ENCODE peak calls at places on chromosomes 6 and 20, in six cellular contexts. One of them, this sample, is unnamed.

GRCh38 chr20:25021336-25021735 is 28.8 kb upstream of the APMAP start:
- DNase-seq in fibroblast of mammary gland: no peak
- DNase-seq in astrocyte of the spinal cord: no peak
- DNase-seq in hepatocyte: no peak
- DNase-seq in endothelial cell: no peak
- DNase-seq in type B pancreatic cell: no peak
- DNase-seq in this sample: no peak

GRCh38 chr6:16803294-16804006 is 42.2 kb upstream of the ATXN1 start:
- DNase-seq in fibroblast of mammary gland: peak
- DNase-seq in hepatocyte: peak
- DNase-seq in endothelial cell: peak
- DNase-seq in astrocyte of the spinal cord: peak
- DNase-seq in type B pancreatic cell: peak
- DNase-seq in this sample: no peak

GRCh38 chr6:157555795-157556645 is 175.0 kb downstream of the ZDHHC14 start:
- DNase-seq in endothelial cell: no peak
- DNase-seq in astrocyte of the spinal cord: no peak
- DNase-seq in fibroblast of mammary gland: no peak
- DNase-seq in hepatocyte: no peak
- DNase-seq in type B pancreatic cell: no peak
- DNase-seq in this sample: no peak

GRCh38 chr20:14892782-14893181 is 555.4 kb upstream of the FLRT3 start:
- DNase-seq in astrocyte of the spinal cord: no peak
- DNase-seq in type B pancreatic cell: no peak
- DNase-seq in hepatocyte: no peak
- DNase-seq in endothelial cell: no peak
- DNase-seq in fibroblast of mammary gland: no peak
- DNase-seq in this sample: no peak

GRCh38 chr20:48760403-48760889 is 67.4 kb downstream of the PREX1 start:
- DNase-seq in endothelial cell: no peak
- DNase-seq in fibroblast of mammary gland: peak
- DNase-seq in hepatocyte: no peak
- DNase-seq in astrocyte of the spinal cord: peak
- DNase-seq in type B pancreatic cell: no peak
- DNase-seq in this sample: peak

GRCh38 chr20:7650081-7650480 is 290.2 kb downstream of the HAO1 start:
- DNase-seq in type B pancreatic cell: no peak
- DNase-seq in fibroblast of mammary gland: no peak
- DNase-seq in hepatocyte: no peak
- DNase-seq in astrocyte of the spinal cord: no peak
- DNase-seq in endothelial cell: no peak
- DNase-seq in this sample: no peak

GRCh38 chr6:169326067-169326799 is 72.6 kb upstream of the THBS2 start:
- DNase-seq in fibroblast of mammary gland: peak
- DNase-seq in astrocyte of the spinal cord: peak
- DNase-seq in endothelial cell: peak
- DNase-seq in type B pancreatic cell: no peak
- DNase-seq in hepatocyte: peak
- DNase-seq in this sample: no peak

GRCh38 chr20:31666258-31667042 is 28.7 kb downstream of the COX4I2 start:
- DNase-seq in hepatocyte: no peak
- DNase-seq in type B pancreatic cell: no peak
- DNase-seq in endothelial cell: no peak
- DNase-seq in fibroblast of mammary gland: peak
- DNase-seq in astrocyte of the spinal cord: no peak
- DNase-seq in this sample: no peak

GRCh38 chr20:62938105-62938888 is at the start of gene GID8:
- DNase-seq in hepatocyte: peak
- DNase-seq in type B pancreatic cell: no peak
- DNase-seq in endothelial cell: peak
- DNase-seq in fibroblast of mammary gland: peak
- DNase-seq in astrocyte of the spinal cord: peak
- DNase-seq in this sample: peak

GRCh38 chr6:44576132-44576601 is 188.7 kb downstream of the CDC5L start:
- DNase-seq in astrocyte of the spinal cord: peak
- DNase-seq in endothelial cell: no peak
- DNase-seq in type B pancreatic cell: no peak
- DNase-seq in fibroblast of mammary gland: peak
- DNase-seq in hepatocyte: no peak
- DNase-seq in this sample: no peak

GRCh38 chr6:2556761-2557160 is 194.0 kb downstream of the MYLK4 start:
- DNase-seq in fibroblast of mammary gland: no peak
- DNase-seq in endothelial cell: no peak
- DNase-seq in astrocyte of the spinal cord: no peak
- DNase-seq in hepatocyte: no peak
- DNase-seq in type B pancreatic cell: no peak
- DNase-seq in this sample: no peak

DNA sequence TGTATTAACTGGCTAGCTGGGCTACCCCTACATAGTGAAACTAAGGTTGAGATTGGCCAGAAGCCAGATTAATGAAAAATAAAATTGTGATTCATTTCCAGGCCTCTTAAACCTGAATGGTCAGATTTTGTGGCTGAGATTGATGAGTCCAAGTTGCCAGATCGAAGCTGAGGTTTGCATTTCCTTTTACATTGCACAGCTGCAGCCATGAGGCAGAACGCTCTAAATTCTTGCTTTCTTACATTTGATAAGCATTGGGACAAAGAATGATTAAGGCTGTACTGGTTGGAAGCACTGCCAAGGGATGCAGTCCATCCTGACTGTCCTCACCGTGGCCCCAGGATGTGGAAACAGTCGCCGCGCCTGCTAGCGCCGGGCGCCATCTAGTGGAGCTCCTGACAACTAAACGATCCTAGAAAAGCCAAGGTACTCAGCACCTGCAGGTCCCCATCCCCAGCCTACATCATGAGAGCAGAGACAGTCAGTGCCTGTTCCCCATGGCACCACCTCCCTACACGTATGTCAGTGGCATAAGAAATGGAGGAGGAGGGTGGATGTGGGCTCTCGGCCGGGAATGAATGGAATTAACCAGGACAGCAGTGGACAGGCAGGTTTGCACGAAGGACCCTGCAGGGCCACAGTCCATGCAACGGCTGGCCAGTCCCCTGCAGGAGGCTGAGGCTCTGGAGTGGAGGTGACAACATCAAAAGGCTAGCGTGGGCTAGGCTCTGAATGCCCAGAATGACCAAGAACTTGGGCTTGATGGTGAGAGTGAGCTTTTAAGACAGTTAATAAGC is 19.0 kb downstream of the PXDC1 start:
- DNase-seq in type B pancreatic cell: peak
- DNase-seq in fibroblast of mammary gland: peak
- DNase-seq in astrocyte of the spinal cord: peak
- DNase-seq in hepatocyte: peak
- DNase-seq in endothelial cell: peak
- DNase-seq in this sample: peak
- TF ChIP-seq CTCF in type B pancreatic cell: peak
- TF ChIP-seq CTCF in fibroblast of mammary gland: peak
- TF ChIP-seq CTCF in astrocyte of the spinal cord: peak
- TF ChIP-seq CTCF in hepatocyte: peak
- TF ChIP-seq CTCF in endothelial cell: peak
- TF ChIP-seq CTCF in this sample: peak

DNA sequence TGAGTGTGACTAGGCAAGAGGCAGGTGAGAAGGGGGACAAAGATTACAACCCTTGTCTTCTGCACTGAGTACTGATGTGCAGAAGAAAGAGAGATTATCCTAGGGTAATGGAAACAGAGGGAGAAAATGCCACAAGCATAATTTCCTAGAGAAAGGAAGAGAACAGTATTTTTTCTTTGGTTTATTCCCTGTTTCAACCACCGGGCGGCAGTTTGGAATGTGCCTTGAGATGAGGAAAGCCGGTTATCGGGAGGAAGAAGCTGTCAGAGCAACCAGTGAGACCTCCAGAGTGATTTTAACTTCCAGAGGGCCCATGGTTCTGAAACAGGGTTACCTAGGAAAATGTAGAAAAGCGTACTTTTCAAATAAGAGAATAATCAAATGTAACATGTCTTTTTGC is 121.4 kb downstream of the REV3L start:
- DNase-seq in astrocyte of the spinal cord: peak
- DNase-seq in type B pancreatic cell: no peak
- DNase-seq in fibroblast of mammary gland: peak
- DNase-seq in endothelial cell: peak
- DNase-seq in hepatocyte: peak
- DNase-seq in this sample: no peak
- TF ChIP-seq CTCF in astrocyte of the spinal cord: peak
- TF ChIP-seq CTCF in type B pancreatic cell: peak
- TF ChIP-seq CTCF in fibroblast of mammary gland: peak
- TF ChIP-seq CTCF in endothelial cell: peak
- TF ChIP-seq CTCF in hepatocyte: peak
- TF ChIP-seq CTCF in this sample: peak

DNA sequence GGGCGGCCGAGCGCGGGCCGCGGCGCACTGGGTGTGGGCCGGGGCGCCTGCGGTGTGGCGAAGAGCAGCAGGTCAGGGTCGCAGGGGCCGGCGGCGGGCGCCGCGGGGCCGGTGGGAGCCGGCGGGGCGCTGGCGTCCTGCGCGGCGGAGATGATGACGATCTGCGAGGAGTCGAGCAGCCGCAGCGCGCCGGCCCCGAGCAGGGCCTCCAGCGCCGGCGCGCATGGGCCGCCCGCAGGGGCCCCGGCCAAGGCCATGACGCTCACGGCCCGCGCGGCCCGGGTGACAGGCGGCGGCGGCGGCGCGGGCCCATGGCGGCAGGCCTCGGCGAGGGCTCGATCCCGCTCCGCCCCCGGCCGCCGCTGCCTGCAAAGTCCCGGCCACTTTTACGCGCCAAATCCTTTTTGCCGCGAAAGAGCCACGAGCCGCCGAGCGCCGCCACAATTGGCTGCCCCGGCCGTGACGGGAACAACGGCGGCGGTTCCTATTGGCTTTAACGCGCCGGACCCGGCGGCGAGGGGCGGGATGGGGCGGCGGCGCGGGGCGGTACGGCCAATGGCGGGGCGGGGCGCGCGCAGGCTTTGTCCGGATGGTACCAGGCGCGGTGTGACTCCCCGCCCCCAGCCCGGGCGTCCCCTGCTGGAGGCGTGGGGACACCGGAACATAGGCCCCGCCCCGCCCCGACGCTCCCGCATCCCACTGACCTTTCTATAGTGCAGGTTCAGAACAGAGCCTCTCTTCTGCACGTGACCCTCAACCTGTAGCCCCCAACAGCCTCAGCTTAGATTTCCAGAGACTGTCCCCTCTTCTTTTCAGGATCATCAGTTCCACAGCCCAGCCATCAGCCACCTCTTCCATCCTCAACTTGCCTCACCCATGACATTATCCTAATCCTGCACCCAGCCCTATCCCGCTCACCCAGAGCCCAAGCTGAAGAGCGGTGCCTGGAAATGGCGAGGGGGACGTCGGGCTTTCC is at the start of gene E2F1:
- DNase-seq in type B pancreatic cell: peak
- DNase-seq in hepatocyte: peak
- DNase-seq in endothelial cell: peak
- DNase-seq in astrocyte of the spinal cord: peak
- DNase-seq in fibroblast of mammary gland: peak
- DNase-seq in this sample: peak
- TF ChIP-seq CTCF in type B pancreatic cell: peak
- TF ChIP-seq CTCF in hepatocyte: peak
- TF ChIP-seq CTCF in endothelial cell: peak
- TF ChIP-seq CTCF in astrocyte of the spinal cord: peak
- TF ChIP-seq CTCF in fibroblast of mammary gland: no peak
- TF ChIP-seq CTCF in this sample: peak

GRCh38 chr6:100673641-100674040 is 207.5 kb downstream of the ASCC3 start:
- DNase-seq in hepatocyte: no peak
- DNase-seq in type B pancreatic cell: no peak
- DNase-seq in fibroblast of mammary gland: no peak
- DNase-seq in astrocyte of the spinal cord: no peak
- DNase-seq in endothelial cell: no peak
- DNase-seq in this sample: no peak

GRCh38 chr6:100677240-100677639 is 203.9 kb downstream of the ASCC3 start:
- DNase-seq in hepatocyte: no peak
- DNase-seq in endothelial cell: no peak
- DNase-seq in astrocyte of the spinal cord: no peak
- DNase-seq in fibroblast of mammary gland: no peak
- DNase-seq in type B pancreatic cell: no peak
- DNase-seq in this sample: no peak

GRCh38 chr6:100678027-100678426 is 203.1 kb downstream of the ASCC3 start:
- DNase-seq in type B pancreatic cell: no peak
- DNase-seq in endothelial cell: no peak
- DNase-seq in hepatocyte: no peak
- DNase-seq in fibroblast of mammary gland: peak
- DNase-seq in astrocyte of the spinal cord: peak
- DNase-seq in this sample: no peak
- TF ChIP-seq CTCF in type B pancreatic cell: peak
- TF ChIP-seq CTCF in endothelial cell: no peak
- TF ChIP-seq CTCF in hepatocyte: peak
- TF ChIP-seq CTCF in fibroblast of mammary gland: no peak
- TF ChIP-seq CTCF in astrocyte of the spinal cord: no peak
- TF ChIP-seq CTCF in this sample: no peak

DNA sequence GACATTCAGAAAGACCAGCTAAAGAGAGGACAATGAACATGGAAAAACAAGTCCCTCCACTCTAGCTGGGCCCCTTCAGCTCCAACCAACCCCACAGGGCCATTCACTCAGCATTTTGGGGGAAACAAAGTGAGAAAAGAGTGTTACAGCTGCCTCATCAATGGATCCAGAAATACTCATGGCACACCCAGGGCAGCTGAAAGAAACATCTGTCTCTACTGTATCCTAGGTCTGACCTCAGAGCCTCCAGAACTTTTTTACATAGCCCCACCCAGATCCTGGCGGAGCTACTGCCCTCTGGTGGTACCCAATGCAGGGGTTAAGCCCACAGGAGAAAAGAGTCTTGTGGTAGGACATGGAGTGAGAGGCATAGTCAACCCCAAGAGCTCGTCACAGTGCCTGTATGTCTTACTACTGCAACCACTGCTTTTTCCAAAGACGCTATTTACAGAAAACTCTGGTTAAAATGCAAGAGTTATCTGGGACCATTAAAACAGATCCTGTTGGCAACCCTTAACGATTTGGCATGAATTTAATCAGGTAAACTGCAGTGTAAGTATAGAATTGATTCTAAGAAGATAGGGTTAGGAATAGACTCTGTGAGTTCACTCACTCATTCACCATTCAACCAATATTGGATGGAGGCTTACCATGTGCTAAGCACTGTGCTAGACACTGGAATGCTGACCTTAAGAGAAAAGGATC is 37.4 kb upstream of the FAM83C start:
- DNase-seq in type B pancreatic cell: no peak
- DNase-seq in astrocyte of the spinal cord: no peak
- DNase-seq in fibroblast of mammary gland: peak
- DNase-seq in hepatocyte: peak
- DNase-seq in endothelial cell: peak
- DNase-seq in this sample: peak
- TF ChIP-seq CTCF in type B pancreatic cell: peak
- TF ChIP-seq CTCF in astrocyte of the spinal cord: peak
- TF ChIP-seq CTCF in fibroblast of mammary gland: peak
- TF ChIP-seq CTCF in hepatocyte: peak
- TF ChIP-seq CTCF in endothelial cell: peak
- TF ChIP-seq CTCF in this sample: peak

DNA sequence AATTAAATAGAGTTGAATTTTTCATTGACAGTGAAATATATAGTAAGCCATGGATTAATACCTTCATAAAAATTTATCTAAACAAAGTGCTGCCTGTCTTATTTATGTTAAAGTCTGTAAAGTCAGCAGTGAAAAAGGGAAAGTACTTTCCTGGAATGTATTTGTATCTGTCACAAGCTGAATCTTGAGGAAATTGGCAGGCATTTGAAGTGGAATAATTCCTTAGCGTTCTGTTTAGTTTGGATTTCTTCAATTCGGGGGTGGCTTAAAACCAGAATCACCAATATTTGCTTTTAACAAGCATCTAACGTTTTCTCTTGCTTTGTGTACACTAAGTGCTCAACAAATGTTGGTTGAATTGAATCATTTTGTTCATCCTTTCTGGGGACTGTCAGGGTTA is 2.2 kb upstream of the NPEPL1 start:
- DNase-seq in endothelial cell: no peak
- DNase-seq in hepatocyte: no peak
- DNase-seq in type B pancreatic cell: no peak
- DNase-seq in astrocyte of the spinal cord: no peak
- DNase-seq in fibroblast of mammary gland: no peak
- DNase-seq in this sample: no peak
- TF ChIP-seq CTCF in endothelial cell: no peak
- TF ChIP-seq CTCF in hepatocyte: no peak
- TF ChIP-seq CTCF in type B pancreatic cell: no peak
- TF ChIP-seq CTCF in astrocyte of the spinal cord: no peak
- TF ChIP-seq CTCF in fibroblast of mammary gland: no peak
- TF ChIP-seq CTCF in this sample: no peak